ENCODE peak calls at places on chromosomes 12 and 14, in seven cellular contexts. K is GM12891; J is cardiac septum; X is CD8-positive, alpha-beta memory T cell; Y is substantia nigra; R is fibroblast of the aortic adventitia; O is lower lobe of right lung. D is an unnamed sample.

GRCh38 chr12:124000111-124000510 is 27.1 kb downstream of the ZNF664 start:
- DNase-seq in Y (no peak), X (no peak), R (no peak), J (no peak), K (no peak), O (no peak), D (no peak)

GRCh38 chr14:36655963-36656768 is 5.5 kb upstream of the PAX9 start:
- DNase-seq in Y (no peak), K (no peak), O (no peak), R (no peak), J (no peak), X (no peak), D (no peak)

GRCh38 chr14:99908653-99909250 is 115.5 kb downstream of the EML1 start:
- DNase-seq in O (no peak), K (no peak), J (no peak), X (no peak), R (no peak), Y (no peak), D (no peak)

GRCh38 chr12:125786143-125786542 is 720.9 kb downstream of the AACS start:
- DNase-seq in K (no peak), X (no peak), J (no peak), Y (no peak), R (no peak), O (no peak), D (no peak)

GRCh38 chr14:52241102-52241793 is 26.2 kb upstream of the PTGDR start:
- DNase-seq in X (no peak), R (peak), K (no peak), J (no peak), Y (no peak), O (no peak), D (no peak)

GRCh38 chr12:14892726-14893442 is 7.2 kb upstream of the MGP start:
- DNase-seq in K (no peak), O (no peak), X (no peak), R (peak), Y (no peak), J (no peak), D (no peak)

GRCh38 chr14:31038521-31039166 is 12.5 kb upstream of the STRN3 start:
- DNase-seq in X (no peak), J (no peak), O (no peak), R (peak), Y (no peak), K (no peak), D (no peak)

GRCh38 chr12:53613821-53614220 is 12.4 kb downstream of the ATF7 start:
- DNase-seq in K (no peak), X (no peak), J (no peak), O (no peak), Y (no peak), R (peak), D (no peak)

GRCh38 chr14:104001003-104001402 is 58.7 kb upstream of the RD3L start:
- DNase-seq in X (no peak), J (no peak), O (no peak), Y (no peak), K (no peak), R (no peak), D (no peak)

GRCh38 chr12:10528150-10528953 is 22.7 kb downstream of the EIF2S3B start:
- DNase-seq in O (no peak), J (no peak), K (no peak), X (no peak), Y (no peak), R (no peak), D (no peak)

GRCh38 chr12:102298022-102298421 is 100.4 kb upstream of the PMCH start:
- DNase-seq in X (no peak), K (no peak), Y (no peak), O (no peak), J (no peak), R (peak), D (no peak)

GRCh38 chr14:85315290-85315689 is 214.7 kb upstream of the FLRT2 start:
- DNase-seq in J (no peak), X (no peak), R (no peak), Y (no peak), O (no peak), K (no peak), D (no peak)

GRCh38 chr12:22459872-22460490 is 84.4 kb downstream of the C2CD5 start:
- DNase-seq in O (no peak), R (peak), Y (no peak), J (no peak), K (peak), X (no peak), D (no peak)

GRCh38 chr14:56212541-56212940 is 94.3 kb downstream of the PELI2 start:
- DNase-seq in O (no peak), K (no peak), J (no peak), Y (no peak), X (no peak), R (no peak), D (no peak)

GRCh38 chr14:32825058-32825457 is 113.6 kb upstream of the NPAS3 start:
- DNase-seq in O (no peak), Y (no peak), X (no peak), R (no peak), J (no peak), K (no peak), D (no peak)

GRCh38 chr12:121803861-121804416 is at the start of gene SETD1B:
- DNase-seq in Y (peak), X (no peak), R (peak), O (peak), K (no peak), J (no peak), D (no peak)

GRCh38 chr12:42587564-42588307 is 1.8 kb downstream of the PRICKLE1 start:
- DNase-seq in X (no peak), Y (no peak), R (peak), J (no peak), O (no peak), K (no peak), D (no peak)

GRCh38 chr12:10213168-10214130 is 772 bp downstream of the GABARAPL1 start:
- DNase-seq in X (peak), Y (peak), J (peak), R (peak), O (peak), K (peak), D (peak)

GRCh38 chr12:122437656-122438121 is 15.2 kb upstream of the CLIP1 start:
- DNase-seq in J (peak), R (peak), O (no peak), K (no peak), Y (peak), X (no peak), D (no peak)

GRCh38 chr14:67886221-67886620 is 66.6 kb downstream of the RAD51B start:
- DNase-seq in Y (no peak), O (no peak), R (no peak), J (no peak), X (no peak), K (no peak), D (no peak)

GRCh38 chr14:26863736-26864135 is 265.9 kb upstream of the NOVA1 start:
- DNase-seq in X (no peak), Y (no peak), J (no peak), O (no peak), K (no peak), R (peak), D (no peak)

GRCh38 chr12:110229409-110229808 is 51.6 kb upstream of the ATP2A2 start:
- DNase-seq in X (no peak), R (no peak), J (no peak), Y (no peak), K (no peak), O (no peak), D (no peak)

GRCh38 chr12:6336079-6336858 is 5.6 kb downstream of the TNFRSF1A start:
- DNase-seq in Y (peak), K (no peak), J (peak), X (peak), O (peak), R (peak), D (no peak)